ENCODE peak calls at places on chromosomes 12 and 14, in four cellular contexts. A is fibroblast of mammary gland, F is astrocyte of the spinal cord, I is HepG2. R is an unnamed sample.
A peak's percentile ranks its signal among the peaks of the same experiment; 100 is the strongest.

GRCh38 chr14:91996951-91997371 is 42.9 kb downstream of the TRIP11 start:
- DNase-seq in A (peak; percentile 96), F (peak; percentile 75), I (peak; percentile 48), R (no peak)

GRCh38 chr14:20428010-20428365 is 8.0 kb downstream of the KLHL33 start:
- DNase-seq in A (no peak), F (no peak), I (no peak), R (no peak)

GRCh38 chr14:52918486-52918885 is 32.4 kb downstream of the FERMT2 start:
- DNase-seq in A (peak; percentile 78), F (peak; percentile 63), I (no peak), R (no peak)

GRCh38 chr12:109706747-109707469 is 6.7 kb upstream of the FAM222A start:
- DNase-seq in A (no peak), F (no peak), I (peak; percentile 94), R (no peak)

GRCh38 chr14:68124050-68124449 is 304.5 kb downstream of the RAD51B start:
- DNase-seq in A (no peak), F (no peak), I (no peak), R (no peak)

GRCh38 chr12:85277900-85278597 is 2.0 kb upstream of the ALX1 start:
- DNase-seq in A (no peak), F (peak; percentile 22), I (no peak), R (no peak)

GRCh38 chr14:61462566-61463195 is 141.3 kb downstream of the PRKCH start:
- DNase-seq in A (peak; percentile 95), F (peak; percentile 83), I (peak; percentile 54), R (no peak)

GRCh38 chr12:57889541-57889989 is 43.0 kb upstream of the CTDSP2 start:
- DNase-seq in A (peak; percentile 98), F (peak; percentile 65), I (no peak), R (no peak)

GRCh38 chr12:13173537-13173936 is 23.0 kb upstream of the EMP1 start:
- DNase-seq in A (peak; percentile 98), F (peak; percentile 95), I (no peak), R (no peak)

GRCh38 chr12:111482464-111482863 is 76.7 kb downstream of the SH2B3 start:
- DNase-seq in A (no peak), F (no peak), I (no peak), R (no peak)

GRCh38 chr12:93960521-93960920 is 187.9 kb upstream of the PLXNC1 start:
- DNase-seq in A (no peak), F (peak; percentile 9), I (no peak), R (no peak)

GRCh38 chr14:58815781-58816297 is 178.1 kb downstream of the DACT1 start:
- DNase-seq in A (no peak), F (no peak), I (no peak), R (no peak)

GRCh38 chr12:28708918-28709371 is 440.1 kb upstream of the FAR2 start:
- DNase-seq in A (peak; percentile 63), F (peak; percentile 91), I (no peak), R (no peak)

GRCh38 chr12:112117685-112118084 is 7.7 kb upstream of the TRAFD1 start:
- DNase-seq in A (no peak), F (no peak), I (no peak), R (no peak)

GRCh38 chr14:99133563-99134332 is 138.2 kb downstream of the BCL11B start:
- DNase-seq in A (no peak), F (no peak), I (no peak), R (no peak)

GRCh38 chr12:48029811-48030650 is 25.8 kb upstream of the COL2A1 start:
- DNase-seq in A (no peak), F (no peak), I (no peak), R (no peak)

GRCh38 chr12:104697186-104697585 is 240.4 kb downstream of the CHST11 start:
- DNase-seq in A (peak; percentile 42), F (no peak), I (no peak), R (no peak)

GRCh38 chr14:86625637-86626036 is 1095.7 kb downstream of the FLRT2 start:
- DNase-seq in A (no peak), F (no peak), I (no peak), R (no peak)

GRCh38 chr14:56059054-56059453 is 59.2 kb upstream of the PELI2 start:
- DNase-seq in A (no peak), F (no peak), I (no peak), R (no peak)

GRCh38 chr14:93033039-93033982 is 82.4 kb downstream of the ITPK1 start:
- DNase-seq in A (no peak), F (no peak), I (no peak), R (no peak)

GRCh38 chr14:22838631-22839041 is 2.3 kb downstream of the MMP14 start:
- DNase-seq in A (peak; percentile 84), F (peak; percentile 80), I (no peak), R (no peak)

GRCh38 chr12:132766380-132767085 is 4.9 kb upstream of the ANKLE2 start:
- DNase-seq in A (no peak), F (peak; percentile 8), I (no peak), R (no peak)

GRCh38 chr14:52051861-52052260 is 17.0 kb downstream of the NID2 start:
- DNase-seq in A (peak; percentile 89), F (peak; percentile 76), I (no peak), R (no peak)

GRCh38 chr12:45407188-45407850 is 191.4 kb downstream of the ANO6 start:
- DNase-seq in A (peak; percentile 37), F (no peak), I (no peak), R (no peak)

GRCh38 chr12:9673404-9674225 is 4.1 kb downstream of the CLEC2D start:
- DNase-seq in A (peak; percentile 93), F (peak; percentile 96), I (peak; percentile 14), R (no peak)

GRCh38 chr14:55706893-55707292 is 126.9 kb downstream of the KTN1 start:
- DNase-seq in A (peak; percentile 36), F (no peak), I (no peak), R (no peak)

GRCh38 chr14:61565836-61566536 is 129.3 kb upstream of the HIF1A start:
- DNase-seq in A (peak; percentile 98), F (peak; percentile 84), I (no peak), R (no peak)

GRCh38 chr12:94874986-94875312 is 128.5 kb downstream of the NDUFA12 start:
- DNase-seq in A (no peak), F (no peak), I (no peak), R (no peak)

GRCh38 chr14:33773205-33774030 is 177.5 kb downstream of the EGLN3 start:
- DNase-seq in A (no peak), F (no peak), I (no peak), R (no peak)

GRCh38 chr12:56804169-56804568 is 41.0 kb downstream of the HSD17B6 start:
- DNase-seq in A (no peak), F (no peak), I (no peak), R (no peak)

GRCh38 chr14:104975481-104976197 is 2.5 kb downstream of the AHNAK2 start:
- DNase-seq in A (no peak), F (no peak), I (no peak), R (no peak)

GRCh38 chr14:65846469-65846868 is 433.9 kb downstream of the FUT8 start:
- DNase-seq in A (no peak), F (no peak), I (no peak), R (no peak)

GRCh38 chr14:79809849-79810612 is 401.3 kb downstream of the DIO2 start:
- DNase-seq in A (peak; percentile 35), F (no peak), I (no peak), R (no peak)

GRCh38 chr12:4118601-4119156 is 154.9 kb upstream of the CCND2 start:
- DNase-seq in A (no peak), F (no peak), I (no peak), R (no peak)

GRCh38 chr12:7108042-7108927 is 729 bp downstream of the C1RL start:
- DNase-seq in A (peak; percentile 79), F (peak; percentile 56), I (peak; percentile 69), R (peak; percentile 8)

GRCh38 chr12:120760349-120761245 is 35.0 kb downstream of the ACADS start:
- DNase-seq in A (no peak), F (no peak), I (no peak), R (no peak)

GRCh38 chr12:91361864-91362263 is 179.2 kb upstream of the DCN start:
- DNase-seq in A (peak; percentile 66), F (peak; percentile 68), I (peak; percentile 24), R (no peak)

DNA sequence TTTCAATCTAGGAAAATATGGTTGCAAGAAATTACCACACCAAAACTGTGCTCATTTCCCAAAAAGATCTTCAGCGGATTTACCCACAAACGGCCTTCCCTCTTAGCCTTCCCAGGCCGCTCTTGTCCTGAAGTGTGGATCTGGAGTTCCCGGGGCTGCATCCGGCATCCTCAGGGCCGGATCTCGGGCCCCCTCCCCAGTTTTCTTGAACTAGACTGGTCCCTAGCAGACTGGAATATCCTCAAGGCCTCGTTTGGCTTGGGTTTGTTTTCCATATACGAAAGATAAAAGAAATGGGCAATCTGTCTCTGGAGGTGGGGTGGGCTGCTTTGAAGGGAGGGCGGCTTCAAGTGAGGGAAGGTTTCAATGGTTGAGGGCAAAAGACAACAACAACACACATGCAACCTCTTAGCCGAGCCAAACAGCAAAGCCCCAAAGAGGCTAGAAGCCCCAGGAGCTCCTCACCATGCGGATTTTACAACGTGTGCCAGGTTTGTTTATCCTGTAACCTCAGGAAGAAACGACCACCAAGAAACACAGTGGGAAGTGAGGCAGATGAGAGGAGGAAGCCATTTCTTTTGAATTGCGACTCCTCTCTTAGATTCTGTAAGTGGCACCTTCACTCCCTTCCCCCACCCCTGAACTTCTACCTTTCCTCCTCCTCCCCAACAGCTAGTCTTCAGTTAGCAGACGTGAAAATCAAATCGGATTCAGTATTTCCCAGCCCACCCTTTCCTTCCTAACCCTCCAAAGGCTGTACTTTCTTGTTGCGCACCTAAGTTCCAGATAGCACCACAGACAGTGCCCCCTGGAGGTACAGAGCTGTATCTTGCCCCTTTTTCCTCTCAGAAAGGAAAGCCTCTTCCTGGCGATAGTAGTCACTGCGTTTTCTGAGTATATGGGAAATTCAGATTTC is 2.6 kb downstream of the MYF6 start:
- DNase-seq in A (no peak), F (no peak), I (peak; percentile 9), R (no peak)
- TF ChIP-seq CTCF in A (peak; percentile 36), F (peak; percentile 35), I (peak; percentile 60), R (peak; percentile 55)

GRCh38 chr12:89154743-89155530 is 197.4 kb downstream of the DUSP6 start:
- DNase-seq in A (peak; percentile 49), F (no peak), I (no peak), R (no peak)
- TF ChIP-seq CTCF in A (peak; percentile 13), F (no peak), I (no peak), R (no peak)

GRCh38 chr12:100646896-100647295 is 73.4 kb downstream of the GAS2L3 start:
- DNase-seq in A (no peak), F (no peak), I (no peak), R (no peak)

GRCh38 chr12:100652488-100652887 is 79.0 kb downstream of the GAS2L3 start:
- DNase-seq in A (no peak), F (no peak), I (peak; percentile 67), R (no peak)

GRCh38 chr12:100656141-100656540 is 82.7 kb downstream of the GAS2L3 start:
- DNase-seq in A (no peak), F (no peak), I (no peak), R (no peak)

GRCh38 chr12:100651694-100652093 is 78.2 kb downstream of the GAS2L3 start:
- DNase-seq in A (no peak), F (no peak), I (peak; percentile 15), R (no peak)

DNA sequence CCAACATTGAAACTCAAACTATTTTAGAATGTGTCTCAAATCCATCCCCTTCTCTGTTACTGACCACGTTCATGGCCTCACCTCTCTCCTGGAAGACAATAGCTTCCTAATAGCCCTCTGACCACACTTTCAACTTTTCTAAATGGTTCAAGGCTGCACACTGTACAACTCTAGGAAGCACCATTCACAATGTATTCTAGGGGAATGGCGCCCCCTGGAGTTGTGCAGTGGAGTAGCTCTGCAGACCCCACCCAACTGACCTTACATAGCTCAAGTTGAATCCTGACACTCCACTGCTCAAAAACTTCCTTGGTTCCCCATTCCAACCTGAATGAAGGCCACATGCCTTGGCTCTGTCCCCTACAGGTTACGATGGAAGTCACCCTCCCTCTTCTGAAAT is 77.6 kb downstream of the GAS2L3 start:
- DNase-seq in A (no peak), F (no peak), I (no peak), R (no peak)
- TF ChIP-seq CTCF in A (peak; percentile 22), F (peak; percentile 7), I (peak; percentile 35), R (peak; percentile 43)

GRCh38 chr12:52817003-52817698 is 3.2 kb upstream of the KRT4 start:
- DNase-seq in A (no peak), F (no peak), I (no peak), R (no peak)
- TF ChIP-seq CTCF in A (no peak), F (no peak), I (no peak), R (no peak)

R was measured in neural crest cell.